ENCODE peak calls at places on chromosomes 2 and 18, in nine cellular contexts. One of them, this sample, is unnamed.

GRCh38 chr2:26768759-26769500 is 4.8 kb downstream of the SLC35F6 start:
- DNase-seq in left ventricle myocardium inferior: peak
- DNase-seq in GM12864: no peak
- DNase-seq in HFF-Myc: no peak
- DNase-seq in fibroblast of mammary gland: peak
- DNase-seq in GM13977: no peak
- DNase-seq in BE2C: no peak
- DNase-seq in GM20000: no peak
- DNase-seq in mesothelial cell of epicardium: no peak
- DNase-seq in this sample: peak

GRCh38 chr2:238915596-238915995 is 67.7 kb downstream of the TWIST2 start:
- DNase-seq in BE2C: no peak
- DNase-seq in fibroblast of mammary gland: no peak
- DNase-seq in HFF-Myc: no peak
- DNase-seq in GM13977: no peak
- DNase-seq in GM20000: no peak
- DNase-seq in GM12864: no peak
- DNase-seq in left ventricle myocardium inferior: no peak
- DNase-seq in mesothelial cell of epicardium: no peak
- DNase-seq in this sample: no peak

GRCh38 chr2:2083113-2083757 is 247.8 kb downstream of the MYT1L start:
- DNase-seq in GM12864: no peak
- DNase-seq in GM13977: no peak
- DNase-seq in HFF-Myc: no peak
- DNase-seq in fibroblast of mammary gland: no peak
- DNase-seq in GM20000: no peak
- DNase-seq in left ventricle myocardium inferior: no peak
- DNase-seq in mesothelial cell of epicardium: no peak
- DNase-seq in BE2C: no peak
- DNase-seq in this sample: no peak

GRCh38 chr2:237797253-237797652 is 1.3 kb upstream of the RBM44 start:
- DNase-seq in mesothelial cell of epicardium: no peak
- DNase-seq in left ventricle myocardium inferior: no peak
- DNase-seq in BE2C: no peak
- DNase-seq in GM13977: no peak
- DNase-seq in GM12864: no peak
- DNase-seq in GM20000: no peak
- DNase-seq in fibroblast of mammary gland: no peak
- DNase-seq in HFF-Myc: no peak
- DNase-seq in this sample: no peak

GRCh38 chr2:202237787-202238233 is 587 bp downstream of the SUMO1 start:
- DNase-seq in mesothelial cell of epicardium: no peak
- DNase-seq in left ventricle myocardium inferior: peak
- DNase-seq in HFF-Myc: no peak
- DNase-seq in fibroblast of mammary gland: peak
- DNase-seq in GM13977: peak
- DNase-seq in GM20000: peak
- DNase-seq in GM12864: no peak
- DNase-seq in BE2C: no peak
- DNase-seq in this sample: peak

GRCh38 chr2:86750240-86750839 is 30.2 kb downstream of the RMND5A start:
- DNase-seq in GM20000: no peak
- DNase-seq in left ventricle myocardium inferior: no peak
- DNase-seq in HFF-Myc: no peak
- DNase-seq in fibroblast of mammary gland: peak
- DNase-seq in BE2C: no peak
- DNase-seq in mesothelial cell of epicardium: no peak
- DNase-seq in GM13977: no peak
- DNase-seq in GM12864: no peak
- DNase-seq in this sample: no peak

GRCh38 chr2:199219551-199219950 is 238.2 kb downstream of the SATB2 start:
- DNase-seq in BE2C: no peak
- DNase-seq in mesothelial cell of epicardium: no peak
- DNase-seq in HFF-Myc: no peak
- DNase-seq in GM13977: no peak
- DNase-seq in left ventricle myocardium inferior: no peak
- DNase-seq in GM12864: no peak
- DNase-seq in GM20000: no peak
- DNase-seq in fibroblast of mammary gland: no peak
- DNase-seq in this sample: no peak

GRCh38 chr2:127226520-127227263 is 6.6 kb upstream of the CYP27C1 start:
- DNase-seq in left ventricle myocardium inferior: no peak
- DNase-seq in fibroblast of mammary gland: peak
- DNase-seq in mesothelial cell of epicardium: no peak
- DNase-seq in GM20000: peak
- DNase-seq in GM13977: peak
- DNase-seq in HFF-Myc: peak
- DNase-seq in BE2C: no peak
- DNase-seq in GM12864: peak
- DNase-seq in this sample: peak

GRCh38 chr2:226995625-226996041 is 159.8 kb downstream of the RHBDD1 start:
- DNase-seq in left ventricle myocardium inferior: peak
- DNase-seq in HFF-Myc: no peak
- DNase-seq in GM20000: peak
- DNase-seq in GM12864: peak
- DNase-seq in GM13977: peak
- DNase-seq in mesothelial cell of epicardium: no peak
- DNase-seq in fibroblast of mammary gland: peak
- DNase-seq in BE2C: no peak
- DNase-seq in this sample: peak

GRCh38 chr2:128691526-128691925 is 372.9 kb upstream of the HS6ST1 start:
- DNase-seq in GM20000: no peak
- DNase-seq in fibroblast of mammary gland: no peak
- DNase-seq in GM13977: no peak
- DNase-seq in HFF-Myc: no peak
- DNase-seq in left ventricle myocardium inferior: no peak
- DNase-seq in GM12864: no peak
- DNase-seq in mesothelial cell of epicardium: no peak
- DNase-seq in BE2C: no peak
- DNase-seq in this sample: no peak

GRCh38 chr2:43171789-43172188 is 54.6 kb downstream of the ZFP36L2 start:
- DNase-seq in mesothelial cell of epicardium: no peak
- DNase-seq in BE2C: peak
- DNase-seq in left ventricle myocardium inferior: peak
- DNase-seq in GM12864: no peak
- DNase-seq in fibroblast of mammary gland: peak
- DNase-seq in GM20000: no peak
- DNase-seq in GM13977: no peak
- DNase-seq in HFF-Myc: peak
- DNase-seq in this sample: peak

GRCh38 chr18:45567123-45567522 is 48.2 kb upstream of the SLC14A2 start:
- DNase-seq in GM13977: no peak
- DNase-seq in BE2C: no peak
- DNase-seq in left ventricle myocardium inferior: peak
- DNase-seq in GM12864: no peak
- DNase-seq in HFF-Myc: no peak
- DNase-seq in GM20000: no peak
- DNase-seq in mesothelial cell of epicardium: no peak
- DNase-seq in fibroblast of mammary gland: peak
- DNase-seq in this sample: no peak

GRCh38 chr2:20650412-20650879 is 452 bp downstream of the HS1BP3 start:
- DNase-seq in fibroblast of mammary gland: peak
- DNase-seq in GM12864: no peak
- DNase-seq in mesothelial cell of epicardium: no peak
- DNase-seq in GM13977: peak
- DNase-seq in BE2C: no peak
- DNase-seq in GM20000: peak
- DNase-seq in HFF-Myc: no peak
- DNase-seq in left ventricle myocardium inferior: no peak
- DNase-seq in this sample: no peak

GRCh38 chr18:79964330-79965118 is at the start of gene HSBP1L1:
- DNase-seq in GM13977: peak
- DNase-seq in GM12864: no peak
- DNase-seq in BE2C: peak
- DNase-seq in mesothelial cell of epicardium: no peak
- DNase-seq in fibroblast of mammary gland: peak
- DNase-seq in left ventricle myocardium inferior: peak
- DNase-seq in GM20000: peak
- DNase-seq in HFF-Myc: no peak
- DNase-seq in this sample: peak

GRCh38 chr2:10444463-10444862 is 3.7 kb downstream of the ODC1 start:
- DNase-seq in fibroblast of mammary gland: no peak
- DNase-seq in left ventricle myocardium inferior: no peak
- DNase-seq in HFF-Myc: no peak
- DNase-seq in GM13977: no peak
- DNase-seq in GM12864: no peak
- DNase-seq in mesothelial cell of epicardium: no peak
- DNase-seq in BE2C: no peak
- DNase-seq in GM20000: no peak
- DNase-seq in this sample: no peak

GRCh38 chr2:202831241-202831997 is 40.1 kb downstream of the ICA1L start:
- DNase-seq in BE2C: peak
- DNase-seq in fibroblast of mammary gland: peak
- DNase-seq in left ventricle myocardium inferior: no peak
- DNase-seq in GM13977: peak
- DNase-seq in HFF-Myc: peak
- DNase-seq in GM12864: peak
- DNase-seq in GM20000: peak
- DNase-seq in mesothelial cell of epicardium: no peak
- DNase-seq in this sample: peak

GRCh38 chr2:20616341-20616871 is 34.5 kb downstream of the HS1BP3 start:
- DNase-seq in GM13977: no peak
- DNase-seq in GM12864: no peak
- DNase-seq in HFF-Myc: no peak
- DNase-seq in BE2C: peak
- DNase-seq in mesothelial cell of epicardium: no peak
- DNase-seq in GM20000: no peak
- DNase-seq in left ventricle myocardium inferior: peak
- DNase-seq in fibroblast of mammary gland: no peak
- DNase-seq in this sample: no peak

GRCh38 chr18:76962851-76963250 is 140.5 kb downstream of the ZNF236 start:
- DNase-seq in GM20000: no peak
- DNase-seq in mesothelial cell of epicardium: no peak
- DNase-seq in fibroblast of mammary gland: no peak
- DNase-seq in BE2C: no peak
- DNase-seq in GM13977: no peak
- DNase-seq in HFF-Myc: no peak
- DNase-seq in left ventricle myocardium inferior: no peak
- DNase-seq in GM12864: no peak
- DNase-seq in this sample: no peak

GRCh38 chr2:240249423-240250149 is 109.1 kb upstream of the OTOS start:
- DNase-seq in GM12864: no peak
- DNase-seq in GM13977: no peak
- DNase-seq in HFF-Myc: no peak
- DNase-seq in fibroblast of mammary gland: no peak
- DNase-seq in GM20000: no peak
- DNase-seq in mesothelial cell of epicardium: no peak
- DNase-seq in BE2C: no peak
- DNase-seq in left ventricle myocardium inferior: no peak
- DNase-seq in this sample: no peak

GRCh38 chr2:122531803-122532344 is 776.4 kb downstream of the TSN start:
- DNase-seq in GM20000: no peak
- DNase-seq in mesothelial cell of epicardium: no peak
- DNase-seq in fibroblast of mammary gland: no peak
- DNase-seq in left ventricle myocardium inferior: no peak
- DNase-seq in BE2C: peak
- DNase-seq in GM13977: no peak
- DNase-seq in GM12864: no peak
- DNase-seq in HFF-Myc: no peak
- DNase-seq in this sample: no peak
- TF ChIP-seq CTCF in GM20000: no peak
- TF ChIP-seq CTCF in mesothelial cell of epicardium: no peak
- TF ChIP-seq CTCF in fibroblast of mammary gland: peak
- TF ChIP-seq CTCF in left ventricle myocardium inferior: no peak
- TF ChIP-seq CTCF in BE2C: peak
- TF ChIP-seq CTCF in GM13977: peak
- TF ChIP-seq CTCF in GM12864: peak
- TF ChIP-seq CTCF in HFF-Myc: peak
- TF ChIP-seq CTCF in this sample: peak

GRCh38 chr2:12320027-12320734 is 396.6 kb upstream of the TRIB2 start:
- DNase-seq in GM12864: no peak
- DNase-seq in BE2C: no peak
- DNase-seq in HFF-Myc: no peak
- DNase-seq in fibroblast of mammary gland: peak
- DNase-seq in left ventricle myocardium inferior: no peak
- DNase-seq in GM20000: no peak
- DNase-seq in GM13977: no peak
- DNase-seq in mesothelial cell of epicardium: no peak
- DNase-seq in this sample: no peak
- TF ChIP-seq CTCF in GM12864: no peak
- TF ChIP-seq CTCF in BE2C: no peak
- TF ChIP-seq CTCF in HFF-Myc: no peak
- TF ChIP-seq CTCF in fibroblast of mammary gland: no peak
- TF ChIP-seq CTCF in left ventricle myocardium inferior: no peak
- TF ChIP-seq CTCF in GM20000: no peak
- TF ChIP-seq CTCF in GM13977: no peak
- TF ChIP-seq CTCF in mesothelial cell of epicardium: no peak
- TF ChIP-seq CTCF in this sample: no peak

GRCh38 chr2:123086613-123087012 is 938.5 kb upstream of the CNTNAP5 start:
- DNase-seq in mesothelial cell of epicardium: no peak
- DNase-seq in left ventricle myocardium inferior: no peak
- DNase-seq in BE2C: no peak
- DNase-seq in fibroblast of mammary gland: no peak
- DNase-seq in HFF-Myc: no peak
- DNase-seq in GM13977: no peak
- DNase-seq in GM12864: no peak
- DNase-seq in GM20000: no peak
- DNase-seq in this sample: no peak

GRCh38 chr2:123095219-123095618 is 929.9 kb upstream of the CNTNAP5 start:
- DNase-seq in BE2C: no peak
- DNase-seq in left ventricle myocardium inferior: no peak
- DNase-seq in GM20000: no peak
- DNase-seq in GM12864: no peak
- DNase-seq in HFF-Myc: no peak
- DNase-seq in GM13977: no peak
- DNase-seq in fibroblast of mammary gland: no peak
- DNase-seq in mesothelial cell of epicardium: no peak
- DNase-seq in this sample: no peak

GRCh38 chr2:123085479-123085878 is 939.6 kb upstream of the CNTNAP5 start:
- DNase-seq in HFF-Myc: no peak
- DNase-seq in left ventricle myocardium inferior: no peak
- DNase-seq in GM13977: no peak
- DNase-seq in GM20000: no peak
- DNase-seq in mesothelial cell of epicardium: no peak
- DNase-seq in BE2C: no peak
- DNase-seq in GM12864: no peak
- DNase-seq in fibroblast of mammary gland: no peak
- DNase-seq in this sample: no peak

GRCh38 chr2:123093199-123093598 is 931.9 kb upstream of the CNTNAP5 start:
- DNase-seq in mesothelial cell of epicardium: no peak
- DNase-seq in GM13977: no peak
- DNase-seq in left ventricle myocardium inferior: no peak
- DNase-seq in GM12864: no peak
- DNase-seq in fibroblast of mammary gland: no peak
- DNase-seq in BE2C: no peak
- DNase-seq in HFF-Myc: no peak
- DNase-seq in GM20000: no peak
- DNase-seq in this sample: no peak

GRCh38 chr2:123091471-123091870 is 933.6 kb upstream of the CNTNAP5 start:
- DNase-seq in mesothelial cell of epicardium: no peak
- DNase-seq in GM20000: no peak
- DNase-seq in fibroblast of mammary gland: no peak
- DNase-seq in HFF-Myc: no peak
- DNase-seq in GM13977: no peak
- DNase-seq in GM12864: no peak
- DNase-seq in BE2C: no peak
- DNase-seq in left ventricle myocardium inferior: no peak
- DNase-seq in this sample: no peak
- TF ChIP-seq CTCF in mesothelial cell of epicardium: no peak
- TF ChIP-seq CTCF in GM20000: no peak
- TF ChIP-seq CTCF in fibroblast of mammary gland: no peak
- TF ChIP-seq CTCF in HFF-Myc: no peak
- TF ChIP-seq CTCF in GM13977: no peak
- TF ChIP-seq CTCF in GM12864: no peak
- TF ChIP-seq CTCF in BE2C: no peak
- TF ChIP-seq CTCF in left ventricle myocardium inferior: no peak
- TF ChIP-seq CTCF in this sample: no peak

GRCh38 chr2:99837103-99837591 is 305.2 kb downstream of the AFF3 start:
- DNase-seq in GM12864: no peak
- DNase-seq in BE2C: no peak
- DNase-seq in HFF-Myc: no peak
- DNase-seq in left ventricle myocardium inferior: no peak
- DNase-seq in mesothelial cell of epicardium: no peak
- DNase-seq in GM13977: no peak
- DNase-seq in GM20000: no peak
- DNase-seq in fibroblast of mammary gland: no peak
- DNase-seq in this sample: no peak
- TF ChIP-seq CTCF in GM12864: no peak
- TF ChIP-seq CTCF in BE2C: no peak
- TF ChIP-seq CTCF in HFF-Myc: no peak
- TF ChIP-seq CTCF in left ventricle myocardium inferior: no peak
- TF ChIP-seq CTCF in mesothelial cell of epicardium: no peak
- TF ChIP-seq CTCF in GM13977: no peak
- TF ChIP-seq CTCF in GM20000: no peak
- TF ChIP-seq CTCF in fibroblast of mammary gland: no peak
- TF ChIP-seq CTCF in this sample: no peak